ENCODE peak calls at places on chromosomes 13 and 19, in four cellular contexts. One of them, this sample, is unnamed.

GRCh38 chr19:55319786-55320185 is 5.4 kb downstream of the TMEM150B start:
- DNase-seq in A549: no peak
- DNase-seq in Peyer's patch: no peak
- DNase-seq in right lobe of liver: no peak
- DNase-seq in this sample: no peak

GRCh38 chr13:24251525-24251924 is 57.9 kb upstream of the C1QTNF9 start:
- DNase-seq in A549: no peak
- DNase-seq in Peyer's patch: peak; percentile 82
- DNase-seq in right lobe of liver: no peak
- DNase-seq in this sample: no peak

GRCh38 chr13:112583592-112584277 is 4.2 kb downstream of the TUBGCP3 start:
- DNase-seq in A549: no peak
- DNase-seq in Peyer's patch: peak; percentile 75
- DNase-seq in right lobe of liver: no peak
- DNase-seq in this sample: no peak

GRCh38 chr19:53511933-53512374 is 26.0 kb upstream of the ZNF331 start:
- DNase-seq in A549: peak; percentile 69
- DNase-seq in Peyer's patch: peak; percentile 79
- DNase-seq in right lobe of liver: no peak
- DNase-seq in this sample: no peak

GRCh38 chr13:42970824-42971669 is 21.0 kb downstream of the EPSTI1 start:
- DNase-seq in A549: peak; percentile 53
- DNase-seq in Peyer's patch: peak; percentile 82
- DNase-seq in right lobe of liver: no peak
- DNase-seq in this sample: no peak

GRCh38 chr19:13932911-13933393 is 5.3 kb downstream of the PODNL1 start:
- DNase-seq in A549: no peak
- DNase-seq in Peyer's patch: no peak
- DNase-seq in right lobe of liver: no peak
- DNase-seq in this sample: no peak

GRCh38 chr19:8421484-8422461 is 8.7 kb downstream of the MARCHF2 start:
- DNase-seq in A549: no peak
- DNase-seq in Peyer's patch: no peak
- DNase-seq in right lobe of liver: peak; percentile 89
- DNase-seq in this sample: no peak

GRCh38 chr13:26787961-26788360 is 27.4 kb upstream of the GPR12 start:
- DNase-seq in A549: no peak
- DNase-seq in Peyer's patch: no peak
- DNase-seq in right lobe of liver: no peak
- DNase-seq in this sample: no peak

GRCh38 chr13:52851153-52851962 is 2.9 kb upstream of the PCDH8 start:
- DNase-seq in A549: no peak
- DNase-seq in Peyer's patch: no peak
- DNase-seq in right lobe of liver: no peak
- DNase-seq in this sample: no peak

GRCh38 chr19:15225797-15226196 is 6.5 kb downstream of the EPHX3 start:
- DNase-seq in A549: no peak
- DNase-seq in Peyer's patch: no peak
- DNase-seq in right lobe of liver: no peak
- DNase-seq in this sample: no peak

GRCh38 chr13:43203781-43204180 is 180.4 kb downstream of the DNAJC15 start:
- DNase-seq in A549: no peak
- DNase-seq in Peyer's patch: no peak
- DNase-seq in right lobe of liver: no peak
- DNase-seq in this sample: no peak

GRCh38 chr19:18785179-18786124 is 5.7 kb downstream of the COMP start:
- DNase-seq in A549: peak; percentile 74
- DNase-seq in Peyer's patch: peak; percentile 87
- DNase-seq in right lobe of liver: no peak
- DNase-seq in this sample: peak; percentile 95

GRCh38 chr19:22608441-22608840 is 25.7 kb upstream of the ZNF492 start:
- DNase-seq in A549: no peak
- DNase-seq in Peyer's patch: no peak
- DNase-seq in right lobe of liver: no peak
- DNase-seq in this sample: no peak

GRCh38 chr13:36193151-36193855 is 21.1 kb downstream of the SOHLH2 start:
- DNase-seq in A549: no peak
- DNase-seq in Peyer's patch: no peak
- DNase-seq in right lobe of liver: no peak
- DNase-seq in this sample: no peak

GRCh38 chr19:58021541-58022282 is 12.1 kb upstream of the ZSCAN1 start:
- DNase-seq in A549: peak; percentile 55
- DNase-seq in Peyer's patch: peak; percentile 71
- DNase-seq in right lobe of liver: no peak
- DNase-seq in this sample: peak; percentile 31

GRCh38 chr13:31725841-31726240 is 13.5 kb upstream of the RXFP2 start:
- DNase-seq in A549: no peak
- DNase-seq in Peyer's patch: no peak
- DNase-seq in right lobe of liver: no peak
- DNase-seq in this sample: no peak

GRCh38 chr13:97114696-97115095 is 107.4 kb upstream of the MBNL2 start:
- DNase-seq in A549: no peak
- DNase-seq in Peyer's patch: no peak
- DNase-seq in right lobe of liver: no peak
- DNase-seq in this sample: no peak

GRCh38 chr19:7637374-7638256 is 705 bp downstream of the STXBP2 start:
- DNase-seq in A549: no peak
- DNase-seq in Peyer's patch: peak; percentile 74
- DNase-seq in right lobe of liver: peak; percentile 76
- DNase-seq in this sample: no peak

GRCh38 chr13:100209857-100210580 is 121.1 kb downstream of the PCCA start:
- DNase-seq in A549: no peak
- DNase-seq in Peyer's patch: no peak
- DNase-seq in right lobe of liver: no peak
- DNase-seq in this sample: no peak

GRCh38 chr13:99331881-99332293 is 24.7 kb upstream of the GPR183 start:
- DNase-seq in A549: no peak
- DNase-seq in Peyer's patch: no peak
- DNase-seq in right lobe of liver: no peak
- DNase-seq in this sample: no peak

GRCh38 chr19:54317108-54317964 is 4.4 kb upstream of the LILRA5 start:
- DNase-seq in A549: no peak
- DNase-seq in Peyer's patch: no peak
- DNase-seq in right lobe of liver: no peak
- DNase-seq in this sample: no peak

GRCh38 chr19:33456076-33456844 is 65.3 kb downstream of the PEPD start:
- DNase-seq in A549: no peak
- DNase-seq in Peyer's patch: peak; percentile 36
- DNase-seq in right lobe of liver: peak; percentile 43
- DNase-seq in this sample: peak; percentile 68

GRCh38 chr19:3690551-3691371 is 9.5 kb downstream of the PIP5K1C start:
- DNase-seq in A549: no peak
- DNase-seq in Peyer's patch: no peak
- DNase-seq in right lobe of liver: no peak
- DNase-seq in this sample: no peak

GRCh38 chr19:15444505-15445226 is 5.1 kb downstream of the WIZ start:
- DNase-seq in A549: no peak
- DNase-seq in Peyer's patch: no peak
- DNase-seq in right lobe of liver: no peak
- DNase-seq in this sample: no peak

GRCh38 chr13:25977216-25977615 is 74.6 kb downstream of the SHISA2 start:
- DNase-seq in A549: no peak
- DNase-seq in Peyer's patch: no peak
- DNase-seq in right lobe of liver: no peak
- DNase-seq in this sample: no peak

GRCh38 chr13:73828811-73829210 is 305.4 kb downstream of the KLF12 start:
- DNase-seq in A549: no peak
- DNase-seq in Peyer's patch: no peak
- DNase-seq in right lobe of liver: no peak
- DNase-seq in this sample: no peak

GRCh38 chr13:67763316-67763715 is 533.2 kb upstream of the PCDH9 start:
- DNase-seq in A549: no peak
- DNase-seq in Peyer's patch: no peak
- DNase-seq in right lobe of liver: no peak
- DNase-seq in this sample: no peak

GRCh38 chr13:79662882-79663281 is 181.9 kb downstream of the NDFIP2 start:
- DNase-seq in A549: peak; percentile 12
- DNase-seq in Peyer's patch: no peak
- DNase-seq in right lobe of liver: no peak
- DNase-seq in this sample: no peak

GRCh38 chr19:56124578-56124977 is 3.5 kb upstream of the ZNF787 start:
- DNase-seq in A549: no peak
- DNase-seq in Peyer's patch: no peak
- DNase-seq in right lobe of liver: no peak
- DNase-seq in this sample: no peak

GRCh38 chr13:76783798-76784197 is 102.4 kb downstream of the KCTD12 start:
- DNase-seq in A549: no peak
- DNase-seq in Peyer's patch: no peak
- DNase-seq in right lobe of liver: no peak
- DNase-seq in this sample: no peak

GRCh38 chr13:27171244-27171829 is at the start of gene USP12:
- DNase-seq in A549: no peak
- DNase-seq in Peyer's patch: peak; percentile 55
- DNase-seq in right lobe of liver: peak; percentile 60
- DNase-seq in this sample: no peak

GRCh38 chr19:39093761-39094160 is 9.6 kb downstream of the ACP7 start:
- DNase-seq in A549: peak; percentile 48
- DNase-seq in Peyer's patch: no peak
- DNase-seq in right lobe of liver: no peak
- DNase-seq in this sample: no peak

GRCh38 chr13:47539317-47539716 is 461.8 kb downstream of the SUCLA2 start:
- DNase-seq in A549: no peak
- DNase-seq in Peyer's patch: no peak
- DNase-seq in right lobe of liver: no peak
- DNase-seq in this sample: no peak

GRCh38 chr13:46648166-46648607 is 95.2 kb downstream of the LRCH1 start:
- DNase-seq in A549: peak; percentile 33
- DNase-seq in Peyer's patch: peak; percentile 83
- DNase-seq in right lobe of liver: peak; percentile 71
- DNase-seq in this sample: no peak

GRCh38 chr13:33937373-33938087 is 119.6 kb downstream of the RFC3 start:
- DNase-seq in A549: no peak
- DNase-seq in Peyer's patch: no peak
- DNase-seq in right lobe of liver: no peak
- DNase-seq in this sample: no peak

GRCh38 chr13:89969996-89970709 is 1377.3 kb upstream of the MIR17HG start:
- DNase-seq in A549: no peak
- DNase-seq in Peyer's patch: no peak
- DNase-seq in right lobe of liver: no peak
- DNase-seq in this sample: no peak

GRCh38 chr19:14354445-14354844 is 26.8 kb upstream of the ADGRE5 start:
- DNase-seq in A549: no peak
- DNase-seq in Peyer's patch: no peak
- DNase-seq in right lobe of liver: no peak
- DNase-seq in this sample: no peak

GRCh38 chr13:24680258-24680920 is at the start of gene ATP12A:
- DNase-seq in A549: no peak
- DNase-seq in Peyer's patch: peak; percentile 61
- DNase-seq in right lobe of liver: no peak
- DNase-seq in this sample: peak; percentile 84

GRCh38 chr19:53870485-53870844 is 2.8 kb downstream of the MYADM start:
- DNase-seq in A549: peak; percentile 54
- DNase-seq in Peyer's patch: peak; percentile 68
- DNase-seq in right lobe of liver: peak; percentile 64
- DNase-seq in this sample: no peak

GRCh38 chr19:48784527-48784926 is 26.3 kb downstream of the BCAT2 start:
- DNase-seq in A549: peak; percentile 53
- DNase-seq in Peyer's patch: no peak
- DNase-seq in right lobe of liver: no peak
- DNase-seq in this sample: no peak
- TF ChIP-seq CTCF in A549: no peak
- TF ChIP-seq CTCF in Peyer's patch: no peak
- TF ChIP-seq CTCF in right lobe of liver: peak; percentile 64
- TF ChIP-seq CTCF in this sample: no peak

DNA sequence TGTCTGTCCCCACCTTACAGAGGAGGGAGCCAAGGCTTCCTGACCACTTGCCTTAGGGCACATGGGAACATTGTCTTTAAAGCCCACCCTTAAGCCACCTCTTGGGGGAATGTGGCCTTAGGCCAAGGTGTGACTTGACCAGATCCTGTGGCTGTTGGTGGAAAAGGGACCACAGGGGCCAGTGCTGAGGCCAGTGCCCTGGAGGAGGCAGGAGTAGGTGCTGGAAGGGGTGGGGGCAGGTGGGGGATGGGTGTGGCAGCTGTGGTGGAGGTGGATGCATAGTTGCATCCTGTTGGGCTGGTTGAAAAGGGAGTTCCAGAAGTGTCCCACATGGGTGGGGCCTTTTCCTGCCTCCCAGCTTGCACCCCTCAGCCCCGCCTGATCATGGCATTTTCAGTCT is 44.8 kb downstream of the DNM2 start:
- DNase-seq in A549: peak; percentile 54
- DNase-seq in Peyer's patch: peak; percentile 66
- DNase-seq in right lobe of liver: no peak
- DNase-seq in this sample: no peak
- H3K4me3 ChIP-seq in A549: no peak overlapping the region
- H3K4me3 ChIP-seq in Peyer's patch: no peak overlapping the region
- H3K4me3 ChIP-seq in right lobe of liver: no peak overlapping the region
- H3K4me3 ChIP-seq in this sample: no peak overlapping the region

DNA sequence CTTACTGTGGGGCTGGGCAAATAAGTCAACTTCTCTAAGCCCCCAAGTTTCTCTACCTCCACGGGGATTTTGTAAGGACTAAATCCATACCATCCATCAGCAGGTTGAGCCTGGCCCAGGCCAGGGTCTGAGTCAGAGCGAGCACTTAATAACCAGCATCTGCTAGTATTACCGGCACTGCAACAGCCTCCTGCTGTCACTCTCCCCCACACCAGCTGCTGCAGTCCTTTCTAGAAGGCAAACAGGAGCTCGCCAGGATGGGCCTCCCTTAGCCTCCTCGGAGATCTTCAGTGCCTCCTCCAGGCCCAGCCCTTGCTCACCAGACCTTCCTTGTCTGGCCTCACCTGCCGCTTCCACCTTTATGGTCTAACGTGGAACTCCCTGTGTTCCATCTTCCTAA is 3.2 kb downstream of the NAPA start:
- DNase-seq in A549: no peak
- DNase-seq in Peyer's patch: no peak
- DNase-seq in right lobe of liver: no peak
- DNase-seq in this sample: no peak
- TF ChIP-seq POLR2A in A549: no peak
- TF ChIP-seq POLR2A in Peyer's patch: no peak
- TF ChIP-seq POLR2A in right lobe of liver: no peak
- TF ChIP-seq POLR2A in this sample: no peak

DNA sequence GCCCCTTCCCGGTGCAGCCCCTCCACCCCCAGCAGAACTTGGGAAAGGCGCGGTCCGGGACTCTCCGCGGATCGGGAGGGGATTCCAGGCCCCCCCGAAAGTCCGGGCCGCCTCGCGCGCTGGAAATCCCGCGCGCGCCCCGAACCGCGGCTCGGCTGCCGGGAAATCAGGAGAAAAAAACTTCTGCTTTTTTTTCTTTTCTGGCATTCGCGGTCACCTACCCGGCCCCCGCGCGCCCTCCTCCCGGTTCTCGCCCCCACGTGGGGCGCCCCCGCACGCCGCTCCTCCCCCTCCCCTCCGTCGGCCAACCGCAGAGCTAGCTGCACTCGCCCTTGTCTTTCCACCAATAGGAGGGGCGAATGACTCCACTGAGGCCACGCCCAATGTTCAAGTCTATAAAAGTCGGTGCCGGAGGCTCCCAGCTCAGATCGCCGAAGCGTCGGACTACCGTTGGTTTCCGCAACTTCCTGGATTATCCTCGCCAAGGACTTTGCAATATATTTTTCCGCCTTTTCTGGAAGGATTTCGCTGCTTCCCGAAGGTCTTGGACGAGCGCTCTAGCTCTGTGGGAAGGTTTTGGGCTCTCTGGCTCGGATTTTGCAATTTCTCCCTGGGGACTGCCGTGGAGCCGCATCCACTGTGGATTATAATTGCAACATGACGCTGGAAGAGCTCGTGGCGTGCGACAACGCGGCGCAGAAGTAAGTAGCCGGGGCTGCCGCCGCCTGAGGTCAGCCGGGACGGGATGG is at the start of gene GADD45B:
- DNase-seq in A549: peak; percentile 96
- DNase-seq in Peyer's patch: peak; percentile 99
- DNase-seq in right lobe of liver: peak; percentile 99
- DNase-seq in this sample: peak; percentile 98
- TF ChIP-seq CTCF in A549: no peak
- TF ChIP-seq CTCF in Peyer's patch: no peak
- TF ChIP-seq CTCF in right lobe of liver: no peak
- TF ChIP-seq CTCF in this sample: no peak